ENCODE peak calls at places on chromosomes 5 and 9, in eight cellular contexts. One of them, this sample, is unnamed.
A peak's percentile ranks its signal among the peaks of the same experiment; 100 is the strongest.

GRCh38 chr9:30484690-30485089 is 1899.8 kb upstream of the ACO1 start:
- DNase-seq in BE2C: no peak
- DNase-seq in pancreas: no peak
- DNase-seq in endothelial cell of umbilical vein: no peak
- DNase-seq in spleen: no peak
- DNase-seq in breast epithelium: no peak
- DNase-seq in CD8-positive, alpha-beta memory T cell: no peak
- DNase-seq in heart right ventricle: no peak
- DNase-seq in this sample: no peak

GRCh38 chr9:2055203-2055658 is 40.1 kb downstream of the SMARCA2 start:
- DNase-seq in BE2C: no peak
- DNase-seq in pancreas: no peak
- DNase-seq in endothelial cell of umbilical vein: peak; percentile 64
- DNase-seq in spleen: no peak
- DNase-seq in breast epithelium: no peak
- DNase-seq in CD8-positive, alpha-beta memory T cell: no peak
- DNase-seq in heart right ventricle: no peak
- DNase-seq in this sample: no peak

GRCh38 chr9:74412236-74412979 is 84.7 kb upstream of the RORB start:
- DNase-seq in BE2C: no peak
- DNase-seq in pancreas: no peak
- DNase-seq in endothelial cell of umbilical vein: no peak
- DNase-seq in spleen: no peak
- DNase-seq in breast epithelium: no peak
- DNase-seq in CD8-positive, alpha-beta memory T cell: no peak
- DNase-seq in heart right ventricle: no peak
- DNase-seq in this sample: no peak

GRCh38 chr9:132006657-132007370 is 72.9 kb downstream of the MED27 start:
- DNase-seq in BE2C: no peak
- DNase-seq in pancreas: no peak
- DNase-seq in endothelial cell of umbilical vein: no peak
- DNase-seq in spleen: no peak
- DNase-seq in breast epithelium: no peak
- DNase-seq in CD8-positive, alpha-beta memory T cell: no peak
- DNase-seq in heart right ventricle: no peak
- DNase-seq in this sample: no peak

GRCh38 chr9:87436694-87437093 is 61.0 kb upstream of the DAPK1 start:
- DNase-seq in BE2C: no peak
- DNase-seq in pancreas: no peak
- DNase-seq in endothelial cell of umbilical vein: no peak
- DNase-seq in spleen: no peak
- DNase-seq in breast epithelium: no peak
- DNase-seq in CD8-positive, alpha-beta memory T cell: no peak
- DNase-seq in heart right ventricle: no peak
- DNase-seq in this sample: no peak

GRCh38 chr9:76433406-76433805 is 25.6 kb upstream of the GCNT1 start:
- DNase-seq in BE2C: no peak
- DNase-seq in pancreas: no peak
- DNase-seq in endothelial cell of umbilical vein: no peak
- DNase-seq in spleen: no peak
- DNase-seq in breast epithelium: no peak
- DNase-seq in CD8-positive, alpha-beta memory T cell: no peak
- DNase-seq in heart right ventricle: no peak
- DNase-seq in this sample: no peak

GRCh38 chr9:68619636-68620035 is 79.0 kb upstream of the TMEM252 start:
- DNase-seq in BE2C: no peak
- DNase-seq in pancreas: no peak
- DNase-seq in endothelial cell of umbilical vein: no peak
- DNase-seq in spleen: no peak
- DNase-seq in breast epithelium: no peak
- DNase-seq in CD8-positive, alpha-beta memory T cell: no peak
- DNase-seq in heart right ventricle: no peak
- DNase-seq in this sample: no peak

GRCh38 chr5:141354900-141355469 is at the start of gene PCDHGA4:
- DNase-seq in BE2C: no peak
- DNase-seq in pancreas: no peak
- DNase-seq in endothelial cell of umbilical vein: peak; percentile 34
- DNase-seq in spleen: no peak
- DNase-seq in breast epithelium: no peak
- DNase-seq in CD8-positive, alpha-beta memory T cell: no peak
- DNase-seq in heart right ventricle: no peak
- DNase-seq in this sample: no peak

GRCh38 chr5:115939059-115939458 is 23.2 kb upstream of the LVRN start:
- DNase-seq in BE2C: no peak
- DNase-seq in pancreas: no peak
- DNase-seq in endothelial cell of umbilical vein: no peak
- DNase-seq in spleen: no peak
- DNase-seq in breast epithelium: no peak
- DNase-seq in CD8-positive, alpha-beta memory T cell: no peak
- DNase-seq in heart right ventricle: no peak
- DNase-seq in this sample: no peak

GRCh38 chr9:118455259-118455658 is 751.1 kb downstream of the TLR4 start:
- DNase-seq in BE2C: no peak
- DNase-seq in pancreas: no peak
- DNase-seq in endothelial cell of umbilical vein: no peak
- DNase-seq in spleen: no peak
- DNase-seq in breast epithelium: no peak
- DNase-seq in CD8-positive, alpha-beta memory T cell: no peak
- DNase-seq in heart right ventricle: no peak
- DNase-seq in this sample: no peak

GRCh38 chr5:106397700-106398099 is 1273.0 kb downstream of the EFNA5 start:
- DNase-seq in BE2C: no peak
- DNase-seq in pancreas: no peak
- DNase-seq in endothelial cell of umbilical vein: peak; percentile 92
- DNase-seq in spleen: no peak
- DNase-seq in breast epithelium: peak; percentile 27
- DNase-seq in CD8-positive, alpha-beta memory T cell: no peak
- DNase-seq in heart right ventricle: no peak
- DNase-seq in this sample: no peak

GRCh38 chr9:98195671-98196070 is 3.2 kb upstream of the CORO2A start:
- DNase-seq in BE2C: no peak
- DNase-seq in pancreas: no peak
- DNase-seq in endothelial cell of umbilical vein: no peak
- DNase-seq in spleen: no peak
- DNase-seq in breast epithelium: no peak
- DNase-seq in CD8-positive, alpha-beta memory T cell: no peak
- DNase-seq in heart right ventricle: no peak
- DNase-seq in this sample: no peak

GRCh38 chr9:119368681-119369581 is at the start of gene BRINP1:
- DNase-seq in BE2C: peak; percentile 76
- DNase-seq in pancreas: peak; percentile 20
- DNase-seq in endothelial cell of umbilical vein: no peak
- DNase-seq in spleen: no peak
- DNase-seq in breast epithelium: peak; percentile 52
- DNase-seq in CD8-positive, alpha-beta memory T cell: no peak
- DNase-seq in heart right ventricle: peak; percentile 15
- DNase-seq in this sample: no peak

GRCh38 chr5:166625210-166625865 is 1666.1 kb upstream of the WWC1 start:
- DNase-seq in BE2C: no peak
- DNase-seq in pancreas: no peak
- DNase-seq in endothelial cell of umbilical vein: no peak
- DNase-seq in spleen: no peak
- DNase-seq in breast epithelium: no peak
- DNase-seq in CD8-positive, alpha-beta memory T cell: no peak
- DNase-seq in heart right ventricle: no peak
- DNase-seq in this sample: no peak

GRCh38 chr9:18606831-18607230 is 132.9 kb downstream of the ADAMTSL1 start:
- DNase-seq in BE2C: no peak
- DNase-seq in pancreas: no peak
- DNase-seq in endothelial cell of umbilical vein: peak; percentile 44
- DNase-seq in spleen: no peak
- DNase-seq in breast epithelium: no peak
- DNase-seq in CD8-positive, alpha-beta memory T cell: no peak
- DNase-seq in heart right ventricle: no peak
- DNase-seq in this sample: no peak

GRCh38 chr5:66134407-66134843 is 9.7 kb upstream of the SREK1 start:
- DNase-seq in BE2C: no peak
- DNase-seq in pancreas: no peak
- DNase-seq in endothelial cell of umbilical vein: peak; percentile 11
- DNase-seq in spleen: no peak
- DNase-seq in breast epithelium: no peak
- DNase-seq in CD8-positive, alpha-beta memory T cell: no peak
- DNase-seq in heart right ventricle: no peak
- DNase-seq in this sample: no peak

GRCh38 chr9:109880276-109881169 is 100.5 kb downstream of the PALM2AKAP2 start:
- DNase-seq in BE2C: no peak
- DNase-seq in pancreas: no peak
- DNase-seq in endothelial cell of umbilical vein: peak; percentile 49
- DNase-seq in spleen: no peak
- DNase-seq in breast epithelium: no peak
- DNase-seq in CD8-positive, alpha-beta memory T cell: no peak
- DNase-seq in heart right ventricle: no peak
- DNase-seq in this sample: no peak

GRCh38 chr9:112820886-112821285 is 69.8 kb downstream of the SLC46A2 start:
- DNase-seq in BE2C: no peak
- DNase-seq in pancreas: no peak
- DNase-seq in endothelial cell of umbilical vein: no peak
- DNase-seq in spleen: no peak
- DNase-seq in breast epithelium: no peak
- DNase-seq in CD8-positive, alpha-beta memory T cell: no peak
- DNase-seq in heart right ventricle: no peak
- DNase-seq in this sample: no peak

GRCh38 chr5:89064054-89064453 is 181.1 kb upstream of the MEF2C start:
- DNase-seq in BE2C: no peak
- DNase-seq in pancreas: no peak
- DNase-seq in endothelial cell of umbilical vein: no peak
- DNase-seq in spleen: no peak
- DNase-seq in breast epithelium: no peak
- DNase-seq in CD8-positive, alpha-beta memory T cell: no peak
- DNase-seq in heart right ventricle: no peak
- DNase-seq in this sample: no peak

GRCh38 chr9:32128546-32128945 is 255.9 kb upstream of the ACO1 start:
- DNase-seq in BE2C: peak; percentile 14
- DNase-seq in pancreas: no peak
- DNase-seq in endothelial cell of umbilical vein: no peak
- DNase-seq in spleen: no peak
- DNase-seq in breast epithelium: no peak
- DNase-seq in CD8-positive, alpha-beta memory T cell: no peak
- DNase-seq in heart right ventricle: no peak
- DNase-seq in this sample: no peak

GRCh38 chr5:135535820-135536801 is at the start of gene NEUROG1:
- DNase-seq in BE2C: peak; percentile 28
- DNase-seq in pancreas: no peak
- DNase-seq in endothelial cell of umbilical vein: no peak
- DNase-seq in spleen: no peak
- DNase-seq in breast epithelium: no peak
- DNase-seq in CD8-positive, alpha-beta memory T cell: no peak
- DNase-seq in heart right ventricle: no peak
- DNase-seq in this sample: no peak

GRCh38 chr9:37438359-37438758 is 15.9 kb downstream of the GRHPR start:
- DNase-seq in BE2C: no peak
- DNase-seq in pancreas: no peak
- DNase-seq in endothelial cell of umbilical vein: no peak
- DNase-seq in spleen: no peak
- DNase-seq in breast epithelium: no peak
- DNase-seq in CD8-positive, alpha-beta memory T cell: no peak
- DNase-seq in heart right ventricle: no peak
- DNase-seq in this sample: no peak

GRCh38 chr5:158483202-158483870 is 616.4 kb downstream of the EBF1 start:
- DNase-seq in BE2C: no peak
- DNase-seq in pancreas: no peak
- DNase-seq in endothelial cell of umbilical vein: no peak
- DNase-seq in spleen: no peak
- DNase-seq in breast epithelium: no peak
- DNase-seq in CD8-positive, alpha-beta memory T cell: no peak
- DNase-seq in heart right ventricle: no peak
- DNase-seq in this sample: no peak

GRCh38 chr5:138371454-138371853 is 19.0 kb downstream of the KDM3B start:
- DNase-seq in BE2C: no peak
- DNase-seq in pancreas: no peak
- DNase-seq in endothelial cell of umbilical vein: no peak
- DNase-seq in spleen: no peak
- DNase-seq in breast epithelium: no peak
- DNase-seq in CD8-positive, alpha-beta memory T cell: no peak
- DNase-seq in heart right ventricle: no peak
- DNase-seq in this sample: no peak

GRCh38 chr5:73415617-73416016 is 33.0 kb downstream of the FOXD1 start:
- DNase-seq in BE2C: no peak
- DNase-seq in pancreas: no peak
- DNase-seq in endothelial cell of umbilical vein: no peak
- DNase-seq in spleen: no peak
- DNase-seq in breast epithelium: no peak
- DNase-seq in CD8-positive, alpha-beta memory T cell: no peak
- DNase-seq in heart right ventricle: no peak
- DNase-seq in this sample: no peak
- H3K4me1 ChIP-seq in BE2C: peaks cover 7% of the 10 kb centered on the region
- H3K4me1 ChIP-seq in pancreas: peaks cover 6% of the 10 kb centered on the region
- H3K4me1 ChIP-seq in endothelial cell of umbilical vein: no peaks in the 10 kb centered on the region
- H3K4me1 ChIP-seq in spleen: peaks cover 6% of the 10 kb centered on the region
- H3K4me1 ChIP-seq in breast epithelium: no peaks in the 10 kb centered on the region
- H3K4me1 ChIP-seq in CD8-positive, alpha-beta memory T cell: peaks cover 6% of the 10 kb centered on the region
- H3K4me1 ChIP-seq in heart right ventricle: peaks cover 15% of the 10 kb centered on the region
- H3K4me1 ChIP-seq in this sample: no peaks in the 10 kb centered on the region

GRCh38 chr5:177477701-177478477 is 4.5 kb upstream of the DBN1 start:
- DNase-seq in BE2C: peak; percentile 8
- DNase-seq in pancreas: no peak
- DNase-seq in endothelial cell of umbilical vein: no peak
- DNase-seq in spleen: no peak
- DNase-seq in breast epithelium: no peak
- DNase-seq in CD8-positive, alpha-beta memory T cell: no peak
- DNase-seq in heart right ventricle: no peak
- DNase-seq in this sample: no peak
- H3K4me1 ChIP-seq in BE2C: peaks cover 21% of the 10 kb centered on the region
- H3K4me1 ChIP-seq in pancreas: peaks cover 3% of the 10 kb centered on the region
- H3K4me1 ChIP-seq in endothelial cell of umbilical vein: no peaks in the 10 kb centered on the region
- H3K4me1 ChIP-seq in spleen: peaks cover 19% of the 10 kb centered on the region
- H3K4me1 ChIP-seq in breast epithelium: peaks cover 5% of the 10 kb centered on the region
- H3K4me1 ChIP-seq in CD8-positive, alpha-beta memory T cell: peaks cover 23% of the 10 kb centered on the region
- H3K4me1 ChIP-seq in heart right ventricle: peaks cover 52% of the 10 kb centered on the region
- H3K4me1 ChIP-seq in this sample: peaks cover 3% of the 10 kb centered on the region

GRCh38 chr5:113216545-113216944 is 218.2 kb downstream of the TSSK1B start:
- DNase-seq in BE2C: no peak
- DNase-seq in pancreas: no peak
- DNase-seq in endothelial cell of umbilical vein: no peak
- DNase-seq in spleen: no peak
- DNase-seq in breast epithelium: no peak
- DNase-seq in CD8-positive, alpha-beta memory T cell: no peak
- DNase-seq in heart right ventricle: no peak
- DNase-seq in this sample: no peak
- H3K4me1 ChIP-seq in BE2C: peaks cover 52% of the 10 kb centered on the region
- H3K4me1 ChIP-seq in pancreas: no peaks in the 10 kb centered on the region
- H3K4me1 ChIP-seq in endothelial cell of umbilical vein: peaks cover 22% of the 10 kb centered on the region
- H3K4me1 ChIP-seq in spleen: peaks cover 9% of the 10 kb centered on the region
- H3K4me1 ChIP-seq in breast epithelium: no peaks in the 10 kb centered on the region
- H3K4me1 ChIP-seq in CD8-positive, alpha-beta memory T cell: no peaks in the 10 kb centered on the region
- H3K4me1 ChIP-seq in heart right ventricle: peaks cover 60% of the 10 kb centered on the region
- H3K4me1 ChIP-seq in this sample: no peaks in the 10 kb centered on the region

GRCh38 chr5:172837640-172838039 is 3.6 kb downstream of the ERGIC1 start:
- DNase-seq in BE2C: no peak
- DNase-seq in pancreas: peak; percentile 95
- DNase-seq in endothelial cell of umbilical vein: peak; percentile 38
- DNase-seq in spleen: peak; percentile 96
- DNase-seq in breast epithelium: peak; percentile 72
- DNase-seq in CD8-positive, alpha-beta memory T cell: peak; percentile 75
- DNase-seq in heart right ventricle: no peak
- DNase-seq in this sample: peak; percentile 95
- H3K4me1 ChIP-seq in BE2C: no peaks in the 10 kb centered on the region
- H3K4me1 ChIP-seq in pancreas: peaks cover 25% of the 10 kb centered on the region
- H3K4me1 ChIP-seq in endothelial cell of umbilical vein: peaks cover 12% of the 10 kb centered on the region
- H3K4me1 ChIP-seq in spleen: peaks cover 67% of the 10 kb centered on the region
- H3K4me1 ChIP-seq in breast epithelium: peaks cover 6% of the 10 kb centered on the region
- H3K4me1 ChIP-seq in CD8-positive, alpha-beta memory T cell: peaks cover 36% of the 10 kb centered on the region
- H3K4me1 ChIP-seq in heart right ventricle: peaks cover 68% of the 10 kb centered on the region
- H3K4me1 ChIP-seq in this sample: peaks cover 25% of the 10 kb centered on the region

GRCh38 chr9:691825-692363 is 149.6 kb upstream of the DMRT1 start:
- DNase-seq in BE2C: no peak
- DNase-seq in pancreas: no peak
- DNase-seq in endothelial cell of umbilical vein: no peak
- DNase-seq in spleen: no peak
- DNase-seq in breast epithelium: no peak
- DNase-seq in CD8-positive, alpha-beta memory T cell: no peak
- DNase-seq in heart right ventricle: no peak
- DNase-seq in this sample: no peak
- H3K4me1 ChIP-seq in BE2C: no peaks in the 10 kb centered on the region
- H3K4me1 ChIP-seq in pancreas: peaks cover 12% of the 10 kb centered on the region
- H3K4me1 ChIP-seq in endothelial cell of umbilical vein: peaks cover 57% of the 10 kb centered on the region
- H3K4me1 ChIP-seq in spleen: peaks cover 4% of the 10 kb centered on the region
- H3K4me1 ChIP-seq in breast epithelium: peaks cover 17% of the 10 kb centered on the region
- H3K4me1 ChIP-seq in CD8-positive, alpha-beta memory T cell: no peaks in the 10 kb centered on the region
- H3K4me1 ChIP-seq in heart right ventricle: peaks cover 55% of the 10 kb centered on the region
- H3K4me1 ChIP-seq in this sample: no peaks in the 10 kb centered on the region